ENCODE peak calls at places on chromosome X, in four cellular contexts. A is adrenal gland, E is suprapubic skin, G is stomach. D is an unnamed sample.
A peak's percentile ranks its signal among the peaks of the same experiment; 100 is the strongest.

GRCh38 chrX:155094468-155095061 is 23.3 kb downstream of the BRCC3 start:
- DNase-seq in E (no peak), G (no peak), A (no peak), D (no peak)

GRCh38 chrX:10725071-10725470 is 104.7 kb upstream of the MID1 start:
- DNase-seq in E (no peak), A (no peak), G (no peak), D (no peak)

GRCh38 chrX:16023790-16024734 is 99.3 kb upstream of the GRPR start:
- DNase-seq in E (no peak), A (no peak), G (no peak), D (peak; percentile 72)

GRCh38 chrX:427812-428725 is 41.4 kb upstream of the PPP2R3B start:
- DNase-seq in A (no peak), E (no peak), G (no peak), D (no peak)

GRCh38 chrX:10039821-10040793 is 72.9 kb downstream of the CLDN34 start:
- DNase-seq in A (no peak), G (no peak), E (no peak), D (no peak)

GRCh38 chrX:134026732-134027311 is 41.4 kb upstream of the GPC3 start:
- DNase-seq in G (peak; percentile 34), E (peak; percentile 53), A (peak; percentile 23), D (no peak)

GRCh38 chrX:102341867-102342266 is 94.9 kb downstream of the NXF2 start:
- DNase-seq in G (no peak), A (no peak), E (no peak), D (no peak)

GRCh38 chrX:110081740-110082139 is 78.8 kb downstream of the TMEM164 start:
- DNase-seq in E (no peak), A (no peak), G (peak; percentile 39), D (no peak)

GRCh38 chrX:1749499-1749898 is 134.6 kb downstream of the ASMT start:
- DNase-seq in G (no peak), A (no peak), E (no peak), D (no peak)

GRCh38 chrX:20118065-20118824 is 1.5 kb upstream of the MAP7D2 start:
- DNase-seq in A (no peak), G (peak; percentile 60), E (no peak), D (no peak)

GRCh38 chrX:69163936-69164741 is 1.1 kb downstream of the PJA1 start:
- DNase-seq in E (no peak), G (peak; percentile 32), A (no peak), D (peak; percentile 36)

GRCh38 chrX:18888281-18888680 is 95.6 kb downstream of the PHKA2 start:
- DNase-seq in G (no peak), A (no peak), E (no peak), D (no peak)

GRCh38 chrX:113947548-113947947 is 636.3 kb upstream of the HTR2C start:
- DNase-seq in E (no peak), A (no peak), G (no peak), D (no peak)

GRCh38 chrX:143664302-143664701 is 28.4 kb upstream of the SLITRK4 start:
- DNase-seq in E (no peak), G (no peak), A (no peak), D (no peak)

GRCh38 chrX:40573763-40574162 is 7.0 kb upstream of the ATP6AP2 start:
- DNase-seq in G (no peak), E (no peak), A (no peak), D (peak; percentile 14)

GRCh38 chrX:13570245-13570573 is 808 bp downstream of the EGFL6 start:
- DNase-seq in G (no peak), E (no peak), A (no peak), D (no peak)

GRCh38 chrX:3262906-3263305 is 83.5 kb downstream of the MXRA5 start:
- DNase-seq in E (no peak), A (peak; percentile 50), G (no peak), D (no peak)

GRCh38 chrX:47958943-47959342 is 44.8 kb downstream of the ZNF182 start:
- DNase-seq in A (no peak), G (no peak), E (no peak), D (no peak)

GRCh38 chrX:153928846-153929245 is 2.8 kb upstream of the ARHGAP4 start:
- DNase-seq in G (no peak), E (no peak), A (no peak), D (no peak)
- H3K36me3 ChIP-seq in G (peaks cover 4% of the 10 kb centered on the region), E (peaks cover 18% of the 10 kb centered on the region), A (peaks cover 22% of the 10 kb centered on the region), D (peaks cover 4% of the 10 kb centered on the region)

GRCh38 chrX:111095974-111096870 is at the start of gene PAK3:
- DNase-seq in G (peak; percentile 35), E (peak; percentile 77), A (peak; percentile 19), D (no peak)
- H3K4me3 ChIP-seq in G (peak within 1 kb of the TSS; percentile 52), E (peak within 1 kb of the TSS; percentile 51), A (no peak within 1 kb of the TSS), D (no peak within 1 kb of the TSS)

DNA sequence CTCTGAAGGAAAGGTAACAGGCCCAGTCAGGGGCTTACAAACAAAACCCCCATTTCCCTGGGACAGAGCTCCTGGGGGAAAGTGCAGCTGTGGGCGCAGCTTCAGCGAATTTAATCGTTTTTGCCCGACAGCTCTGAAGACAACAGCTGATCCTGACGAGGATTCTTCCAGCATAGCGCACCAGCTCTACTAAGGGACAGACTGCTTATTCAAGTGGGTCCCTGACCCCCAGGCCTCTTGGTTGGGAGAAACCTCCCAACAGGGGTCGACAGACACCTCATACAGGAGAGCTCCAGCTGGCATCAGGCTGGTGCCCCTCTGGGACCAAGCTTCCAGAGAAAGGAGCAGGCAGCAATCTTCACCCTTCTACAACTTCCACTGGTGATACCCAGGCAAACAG is 486.7 kb downstream of the PRR32 start:
- DNase-seq in E (no peak), G (no peak), A (no peak), D (no peak)
- H3K36me3 ChIP-seq in E (no peaks in the 10 kb centered on the region), G (no peaks in the 10 kb centered on the region), A (no peaks in the 10 kb centered on the region), D (no peaks in the 10 kb centered on the region)

DNA sequence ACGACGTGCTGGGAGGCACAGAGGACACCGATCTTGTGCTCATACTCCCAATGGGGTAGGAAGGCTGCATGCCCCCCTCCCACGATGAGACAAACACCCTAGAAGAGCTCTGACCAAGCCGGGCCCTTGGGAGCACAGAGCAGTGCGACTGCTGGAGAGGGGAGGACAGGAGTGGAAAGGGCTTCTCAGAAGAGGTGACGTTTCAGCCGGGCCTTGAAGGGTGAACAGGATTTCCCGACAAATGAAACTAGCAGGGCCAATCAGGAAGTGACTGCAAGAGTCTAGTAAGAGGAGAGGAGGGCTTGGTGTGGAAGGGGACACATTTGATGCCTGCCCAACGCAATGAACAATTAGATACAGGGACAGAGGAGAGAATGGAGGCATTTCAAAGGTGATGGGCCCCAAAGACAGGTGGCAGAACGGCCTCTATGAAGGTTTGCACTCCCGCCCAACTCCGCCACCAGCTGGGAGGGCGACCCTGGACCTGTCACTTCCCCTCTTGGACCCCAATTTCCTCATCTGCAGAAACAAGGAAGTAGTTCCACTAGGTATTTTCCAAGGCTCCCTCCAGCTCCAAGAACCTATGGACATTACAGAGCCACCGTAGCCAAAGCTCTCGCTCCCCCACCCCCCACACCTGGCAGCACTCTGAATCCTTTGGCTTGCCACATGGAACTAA is 3.9 kb downstream of the HCFC1 start:
- DNase-seq in E (no peak), G (no peak), A (no peak), D (peak; percentile 26)
- H3K4me3 ChIP-seq in E (peak overlapping the region; percentile 60), G (peak overlapping the region; percentile 90), A (no peak overlapping the region), D (peak overlapping the region; percentile 83)

DNA sequence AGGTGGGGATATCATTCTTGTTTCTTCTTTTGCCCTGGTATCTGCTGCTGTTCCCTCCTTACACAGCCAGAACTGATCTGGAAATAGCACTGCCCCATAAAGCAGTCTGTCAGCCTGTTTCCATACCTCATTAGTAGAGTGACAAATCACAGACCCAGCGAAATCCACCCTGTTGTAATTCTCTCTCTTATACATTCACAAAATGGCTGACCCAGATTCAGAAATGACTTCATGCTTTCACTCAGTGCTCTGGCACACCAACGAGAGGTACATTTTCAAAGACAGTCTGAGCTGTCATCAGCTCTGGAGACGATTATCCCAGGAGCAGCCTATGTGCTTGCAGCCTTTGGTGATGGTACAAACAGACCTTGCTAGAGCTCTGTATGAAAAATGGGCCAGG is 164.6 kb downstream of the AFF2 start:
- DNase-seq in G (no peak), A (no peak), E (no peak), D (no peak)
- H3K36me3 ChIP-seq in G (no peaks in the 10 kb centered on the region), A (no peaks in the 10 kb centered on the region), E (no peaks in the 10 kb centered on the region), D (no peaks in the 10 kb centered on the region)

DNA sequence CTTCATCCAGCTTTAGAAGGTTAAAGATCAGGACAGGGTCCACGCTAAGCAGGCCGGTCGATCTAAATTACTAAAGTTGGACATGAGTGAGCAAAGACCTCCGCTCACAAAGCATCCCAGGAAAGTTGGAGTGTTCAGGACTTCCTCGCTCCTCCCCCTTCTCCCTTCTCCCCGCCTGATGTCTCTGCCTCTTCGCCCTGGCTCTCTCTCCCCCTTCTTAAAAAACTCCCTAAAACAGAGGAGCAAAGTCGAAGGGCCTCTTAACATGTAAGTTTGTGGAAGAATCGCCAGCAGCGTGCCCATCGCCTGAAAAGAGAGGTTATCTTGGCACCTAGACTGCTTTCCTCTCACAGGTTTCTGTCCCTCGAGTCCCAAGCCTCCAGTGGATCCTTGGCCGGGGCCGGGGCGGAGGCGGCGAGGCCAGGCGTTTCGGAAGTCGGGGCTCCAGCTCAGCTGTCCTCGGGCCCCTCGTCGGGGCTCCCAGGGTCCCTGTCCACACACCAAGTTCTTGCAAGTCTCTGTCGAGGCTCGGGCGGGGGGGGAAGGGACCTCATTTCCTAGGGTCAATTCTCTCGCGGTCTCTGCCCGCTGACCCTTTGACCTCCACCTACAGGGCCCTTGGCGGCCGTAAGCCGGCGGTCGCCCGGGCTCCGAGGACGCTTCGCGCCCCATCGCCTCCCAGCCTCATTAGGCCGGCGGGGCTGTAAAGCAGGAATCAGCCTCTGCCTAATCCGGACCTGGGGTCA is 7.6 kb downstream of the ZIC3 start:
- DNase-seq in E (no peak), A (no peak), G (no peak), D (no peak)
- H3K4me3 ChIP-seq in E (no peak overlapping the region), A (no peak overlapping the region), G (no peak overlapping the region), D (no peak overlapping the region)

DNA sequence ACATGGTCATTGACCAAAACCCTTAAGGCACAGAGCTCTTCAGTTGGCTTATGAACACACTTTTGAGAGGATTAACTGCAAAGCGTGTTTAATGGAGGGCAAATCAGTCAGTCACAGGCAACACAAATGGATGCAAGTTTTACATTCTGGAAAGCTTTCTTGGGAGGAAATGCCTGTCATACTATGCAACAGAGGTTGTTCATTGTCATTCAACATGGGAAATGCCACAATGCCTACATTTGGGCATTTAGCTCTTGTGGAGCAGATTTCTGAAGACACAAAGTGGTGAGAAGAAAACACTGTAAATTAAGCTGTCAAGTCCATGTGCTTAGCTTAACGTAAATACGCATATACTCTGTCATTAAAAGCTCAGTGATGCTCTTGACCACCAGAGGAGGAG is 41.0 kb downstream of the CBLL2 start:
- DNase-seq in A (no peak), E (no peak), G (no peak), D (no peak)
- H3K36me3 ChIP-seq in A (no peaks in the 10 kb centered on the region), E (no peaks in the 10 kb centered on the region), G (no peaks in the 10 kb centered on the region), D (no peaks in the 10 kb centered on the region)

GRCh38 chrX:71147496-71148277 is 3.0 kb downstream of the NLGN3 start:
- DNase-seq in E (no peak), G (no peak), A (no peak), D (no peak)

GRCh38 chrX:71140440-71140839 is 4.2 kb upstream of the NLGN3 start:
- DNase-seq in A (no peak), E (no peak), G (no peak), D (no peak)

GRCh38 chrX:71148278-71148663 is 3.6 kb downstream of the NLGN3 start:
- DNase-seq in A (no peak), G (no peak), E (no peak), D (no peak)

GRCh38 chrX:71143508-71143907 is 1.1 kb upstream of the NLGN3 start:
- DNase-seq in E (no peak), A (peak; percentile 61), G (peak; percentile 45), D (no peak)

GRCh38 chrX:71144651-71145050 is at the start of gene NLGN3:
- DNase-seq in G (no peak), A (no peak), E (no peak), D (no peak)
- H3K4me3 ChIP-seq in G (peak within 1 kb of the TSS; percentile 37), A (no peak within 1 kb of the TSS), E (peak within 1 kb of the TSS; percentile 36), D (no peak within 1 kb of the TSS)

D was measured in GM06990.